ENCODE peak calls at places on chromosomes 6 and 20, in six cellular contexts. Z, I, S, H, Y and W are unnamed samples. For H3K27me3 and H3K36me3, the result is how much of the 10 kb centered on the place peaks cover.

GRCh38 chr6:30781697-30782424 is 37.5 kb upstream of the IER3 start:
- DNase-seq in S (peak), I (peak), H (peak), Y (peak), Z (no peak), W (no peak)

GRCh38 chr20:31595654-31596411 is 9.3 kb upstream of the ID1 start:
- DNase-seq in I (peak), S (peak), Y (peak), Z (no peak), H (peak), W (no peak)

GRCh38 chr20:64049887-64050260 is 435 bp upstream of the SOX18 start:
- DNase-seq in I (no peak), Y (no peak), H (no peak), S (no peak), Z (no peak), W (no peak)

GRCh38 chr6:125203395-125203794 is 49.8 kb downstream of the TPD52L1 start:
- DNase-seq in S (no peak), I (no peak), Z (no peak), Y (no peak), H (no peak), W (no peak)

GRCh38 chr6:67210450-67210849 is 1424.6 kb upstream of the ADGRB3 start:
- DNase-seq in Z (no peak), Y (no peak), H (no peak), S (no peak), I (no peak), W (no peak)

GRCh38 chr20:11274137-11274536 is 600.3 kb upstream of the JAG1 start:
- DNase-seq in Y (no peak), I (peak), S (no peak), H (peak), Z (no peak), W (peak)

GRCh38 chr6:168541307-168541706 is 100.3 kb downstream of the SMOC2 start:
- DNase-seq in Y (no peak), I (no peak), H (no peak), Z (no peak), S (no peak), W (no peak)

GRCh38 chr6:38259736-38260135 is 380.0 kb downstream of the BTBD9 start:
- DNase-seq in S (peak), Z (no peak), Y (no peak), H (no peak), I (no peak), W (no peak)

GRCh38 chr20:63565699-63566335 is 8.2 kb downstream of the HELZ2 start:
- DNase-seq in H (no peak), Y (no peak), I (no peak), Z (no peak), S (no peak), W (no peak)

GRCh38 chr6:157144861-157145260 is 178.5 kb downstream of the TMEM242 start:
- DNase-seq in I (no peak), Y (no peak), Z (no peak), S (no peak), H (no peak), W (no peak)

GRCh38 chr6:100751590-100751989 is 129.5 kb downstream of the ASCC3 start:
- DNase-seq in Z (no peak), I (no peak), Y (no peak), H (peak), S (no peak), W (no peak)

GRCh38 chr6:132401941-132402275 is 633 bp upstream of the MOXD1 start:
- DNase-seq in Y (no peak), S (no peak), H (no peak), Z (no peak), I (no peak), W (no peak)

GRCh38 chr6:113971786-113972185 is 838 bp upstream of the HDAC2 start:
- DNase-seq in H (peak), Z (no peak), S (no peak), Y (no peak), I (no peak), W (no peak)

GRCh38 chr20:58246346-58246745 is 17.9 kb upstream of the ANKRD60 start:
- DNase-seq in H (no peak), Z (no peak), S (no peak), I (no peak), Y (no peak), W (no peak)

GRCh38 chr20:43011491-43011890 is 178.2 kb downstream of the PTPRT start:
- DNase-seq in Z (no peak), I (no peak), S (no peak), H (no peak), Y (no peak), W (no peak)

GRCh38 chr6:41416165-41416837 is 80.9 kb downstream of the NCR2 start:
- DNase-seq in Z (no peak), I (no peak), Y (no peak), S (no peak), H (no peak), W (no peak)

GRCh38 chr20:38536310-38536709 is 44.7 kb upstream of the ADIG start:
- DNase-seq in H (no peak), S (no peak), Y (no peak), Z (no peak), I (no peak), W (no peak)

GRCh38 chr20:20820104-20820503 is 107.7 kb upstream of the RALGAPA2 start:
- DNase-seq in Y (no peak), Z (no peak), I (no peak), S (no peak), H (peak), W (no peak)

GRCh38 chr6:14732226-14732844 is 513.5 kb upstream of the JARID2 start:
- DNase-seq in H (no peak), Z (no peak), S (no peak), I (no peak), Y (no peak), W (no peak)

DNA sequence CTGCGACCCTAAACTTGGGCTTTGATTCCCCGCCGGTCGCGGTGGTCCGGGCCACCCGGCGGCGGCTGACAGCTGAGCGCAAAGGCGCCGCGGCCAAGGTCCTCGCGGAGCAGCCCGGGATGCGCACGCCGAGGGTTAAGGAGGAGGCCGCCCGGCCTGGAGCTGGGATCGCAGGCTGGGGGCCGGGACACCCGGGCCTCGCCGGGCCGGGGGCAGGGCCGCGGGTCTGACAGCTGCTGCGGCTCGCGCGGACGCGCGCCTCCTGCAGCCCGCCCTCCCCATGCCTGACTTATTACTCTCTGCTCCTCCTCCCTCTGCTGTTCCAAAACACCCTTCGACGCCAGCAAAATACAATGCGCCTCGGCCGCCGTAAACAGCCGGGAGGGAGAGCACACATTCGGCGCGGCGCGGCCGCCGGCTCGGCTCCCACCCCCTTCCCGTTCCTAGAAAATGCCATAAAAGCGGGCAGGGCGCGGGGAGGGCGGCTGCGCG is 743 bp downstream of the BACH2 start:
- DNase-seq in Y (peak), Z (peak), H (no peak), I (peak), S (no peak), W (no peak)
- H3K27me3 ChIP-seq in Y (under half), Z (under half), H (under half), I (under half), S (under half), W (under half)

GRCh38 chr6:160058603-160059215 is 62.9 kb upstream of the SLC22A1 start:
- DNase-seq in Y (no peak), I (no peak), H (peak), Z (no peak), S (no peak), W (no peak)
- H3K36me3 ChIP-seq in Y (half or more), I (under half), H (under half), Z (half or more), S (under half), W (under half)

DNA sequence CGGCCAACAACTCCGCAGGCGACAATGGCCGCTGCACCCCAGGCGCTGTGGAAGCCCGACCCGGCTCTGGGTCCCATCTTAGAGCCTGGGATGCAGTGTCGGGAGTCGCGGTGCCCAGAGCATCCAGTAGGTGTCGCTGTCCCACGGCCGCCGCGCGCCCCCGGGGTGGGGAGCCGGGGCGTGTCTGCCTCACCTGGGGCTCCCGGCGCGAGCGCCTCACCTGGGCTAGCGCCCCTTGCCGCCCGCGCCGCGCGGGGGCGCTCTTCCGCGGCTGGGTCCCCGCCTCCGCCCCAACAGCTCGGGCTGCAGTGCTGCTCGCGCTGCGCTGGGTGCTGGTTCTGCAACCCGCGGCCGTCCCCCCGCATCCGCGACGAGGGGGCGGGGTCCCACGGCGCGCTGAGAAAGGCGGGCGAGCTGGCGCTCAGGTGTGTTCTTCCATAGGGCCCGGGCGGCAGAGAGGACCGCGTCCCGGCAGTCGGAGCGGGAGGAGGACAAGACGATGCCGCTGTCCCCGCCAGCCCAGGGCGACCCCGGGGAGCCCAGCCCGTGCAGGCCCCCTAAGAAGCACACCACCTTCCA is at the start of gene CRYBG1:
- DNase-seq in S (no peak), Y (peak), Z (peak), I (peak), H (peak), W (peak)
- H3K27me3 ChIP-seq in S (under half), Y (under half), Z (under half), I (under half), H (under half), W (under half)

GRCh38 chr6:144548525-144548924 is 263.4 kb downstream of the UTRN start:
- DNase-seq in H (no peak), Y (no peak), S (no peak), Z (no peak), I (no peak), W (no peak)

GRCh38 chr6:144544266-144544830 is 259.2 kb downstream of the UTRN start:
- DNase-seq in H (no peak), Y (no peak), Z (no peak), I (no peak), S (no peak), W (no peak)

GRCh38 chr6:144547409-144547808 is 262.3 kb downstream of the UTRN start:
- DNase-seq in H (no peak), S (no peak), I (no peak), Y (no peak), Z (no peak), W (no peak)

GRCh38 chr6:144546807-144547206 is 261.7 kb downstream of the UTRN start:
- DNase-seq in S (no peak), Y (no peak), I (no peak), Z (no peak), H (no peak), W (no peak)

DNA sequence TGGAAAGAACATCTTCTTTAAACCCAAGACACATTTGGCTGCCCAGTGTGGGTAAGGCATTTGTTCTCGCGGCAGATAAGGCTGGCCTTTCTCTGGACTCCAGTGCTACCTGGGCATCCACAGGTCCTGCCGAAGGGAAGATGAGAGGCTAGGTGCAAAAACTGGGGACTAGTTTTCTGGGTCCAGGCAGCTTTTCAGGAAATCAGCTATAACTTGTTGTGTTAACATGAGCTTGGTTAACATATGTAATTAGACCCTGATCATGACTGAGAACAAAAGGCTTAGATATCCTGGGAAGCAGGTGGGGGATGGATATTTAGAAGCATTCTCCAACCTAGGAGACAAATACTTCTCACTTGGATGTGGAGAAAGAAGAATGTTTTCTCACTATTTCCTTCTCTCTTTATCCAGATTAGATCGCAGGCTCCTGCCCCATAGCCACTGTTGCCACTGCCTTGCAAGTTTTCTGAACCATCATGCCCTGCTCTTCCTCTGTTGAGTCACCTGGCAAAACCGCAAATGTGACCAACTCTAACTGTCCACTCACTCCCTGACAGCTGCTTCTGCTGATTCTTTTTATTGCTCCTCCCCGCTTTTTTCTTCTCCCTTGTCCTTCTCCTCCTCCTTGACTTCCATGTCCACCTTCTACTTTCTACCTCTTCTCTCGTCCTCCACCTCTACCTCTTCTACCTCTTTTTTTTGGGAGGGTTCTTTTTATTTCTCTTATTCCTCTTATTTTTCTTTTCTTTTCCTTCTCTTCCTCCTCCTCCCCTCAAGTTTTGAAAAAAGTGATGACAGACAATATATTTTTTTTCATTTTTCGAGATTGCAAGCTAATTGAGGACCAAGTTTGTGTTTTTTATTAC is 258.1 kb downstream of the UTRN start:
- DNase-seq in I (no peak), Z (no peak), S (no peak), H (no peak), Y (no peak), W (no peak)
- H3K36me3 ChIP-seq in I (under half), Z (half or more), S (under half), H (under half), Y (under half), W (under half)

DNA sequence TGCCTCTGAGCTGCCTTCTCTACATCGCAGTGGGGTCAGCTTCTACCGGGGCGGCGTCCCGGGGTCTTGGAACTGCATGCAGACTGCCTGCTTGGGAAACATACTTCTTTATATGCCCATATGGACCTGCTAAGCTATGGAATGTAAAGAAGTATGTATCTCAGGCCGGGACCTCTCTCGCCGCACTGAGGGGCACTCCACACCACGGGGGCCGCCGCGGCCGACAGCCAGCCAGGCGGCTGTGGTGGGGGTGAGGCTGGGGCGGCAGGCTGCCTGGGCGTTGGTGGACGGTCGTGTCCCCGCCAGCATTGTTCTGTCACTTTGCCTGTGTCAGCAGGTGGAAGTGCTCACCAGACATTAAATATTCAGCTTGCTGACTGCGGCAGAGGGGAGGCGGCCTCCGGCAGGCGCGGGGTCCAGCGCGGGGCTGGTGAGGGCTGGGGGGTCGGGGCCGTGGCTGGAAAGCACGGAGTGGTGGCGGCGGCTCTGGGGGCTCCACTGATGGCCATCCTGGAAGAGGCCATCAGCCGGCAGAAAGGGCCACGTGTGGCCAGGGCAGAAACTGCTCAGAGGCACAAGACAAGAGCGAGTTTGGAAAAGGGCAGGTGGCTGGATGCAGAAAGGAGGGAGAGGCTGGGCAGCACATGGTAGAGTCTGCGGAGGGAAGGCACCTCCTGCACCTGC is 78.6 kb upstream of the GATA5 start:
- DNase-seq in S (no peak), I (peak), H (no peak), Y (no peak), Z (no peak), W (no peak)
- H3K27me3 ChIP-seq in S (under half), I (under half), H (under half), Y (under half), Z (under half), W (under half)

GRCh38 chr20:2118783-2119182 is 17.2 kb downstream of the STK35 start:
- DNase-seq in Y (no peak), Z (no peak), S (no peak), H (no peak), I (no peak), W (no peak)
- H3K36me3 ChIP-seq in Y (under half), Z (under half), S (under half), H (under half), I (under half), W (under half)

GRCh38 chr6:1379026-1379809 is 10.2 kb upstream of the FOXF2 start:
- DNase-seq in Z (no peak), I (no peak), Y (no peak), S (no peak), H (no peak), W (no peak)
- H3K27me3 ChIP-seq in Z (under half), I (half or more), Y (under half), S (under half), H (under half), W (half or more)

GRCh38 chr6:144447487-144447886 is 162.4 kb downstream of the UTRN start:
- DNase-seq in I (no peak), Z (no peak), Y (no peak), H (no peak), S (peak), W (no peak)
- H3K36me3 ChIP-seq in I (under half), Z (half or more), Y (under half), H (under half), S (under half), W (under half)

GRCh38 chr6:6741264-6741663 is 152.7 kb downstream of the LY86 start:
- DNase-seq in Z (no peak), S (no peak), I (no peak), Y (no peak), H (no peak), W (no peak)
- H3K27me3 ChIP-seq in Z (under half), S (under half), I (under half), Y (under half), H (under half), W (under half)

DNA sequence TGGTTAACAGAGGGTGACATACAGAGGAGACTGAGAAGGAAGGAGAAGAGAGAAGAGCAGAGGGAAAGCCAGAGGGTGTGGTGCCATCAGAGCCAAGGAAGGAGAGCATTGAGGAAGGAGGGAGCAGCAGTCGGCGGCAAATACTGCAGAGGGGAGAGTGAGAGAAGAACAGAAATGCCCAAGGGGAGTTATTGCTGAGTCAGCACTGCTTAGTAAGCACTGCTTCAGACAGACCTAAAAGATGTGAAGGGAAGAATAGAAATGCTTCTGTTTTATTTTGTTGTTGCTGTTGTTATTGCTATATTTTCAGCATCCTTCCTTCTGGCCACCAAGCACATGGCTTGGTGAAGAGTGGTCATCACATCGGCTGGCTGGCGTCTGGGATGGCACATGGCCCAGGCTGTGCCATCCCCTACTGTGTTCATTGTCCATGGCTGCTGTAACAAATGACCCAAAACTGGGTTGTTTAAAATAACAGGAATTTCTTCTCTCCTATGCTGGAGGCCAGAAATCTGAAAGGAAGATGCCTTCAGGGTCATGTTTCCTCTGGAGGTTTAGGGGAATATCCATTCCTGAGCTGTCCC is 204.1 kb upstream of the CNR1 start:
- DNase-seq in I (no peak), S (no peak), H (no peak), Y (no peak), Z (no peak), W (no peak)
- H3K36me3 ChIP-seq in I (under half), S (under half), H (under half), Y (under half), Z (under half), W (under half)